ENCODE peak calls at places on chromosomes 4 and X, in six cellular contexts. G is cardiac muscle cell; W is effector memory CD8-positive, alpha-beta T cell; N is endothelial cell; B is GM10248; Q is NCI-H2081. R is an unnamed sample.

GRCh38 chrX:129996120-129996519 is 13.7 kb downstream of the BCORL1 start:
- DNase-seq in G (no peak), W (no peak), N (no peak), B (no peak), Q (no peak), R (no peak)

GRCh38 chr4:26223160-26223559 is 97.7 kb upstream of the RBPJ start:
- DNase-seq in G (no peak), W (no peak), N (no peak), B (no peak), Q (no peak), R (no peak)

GRCh38 chr4:39025552-39026085 is 6.6 kb downstream of the TMEM156 start:
- DNase-seq in G (no peak), W (no peak), N (no peak), B (no peak), Q (no peak), R (no peak)

GRCh38 chr4:107877361-107877760 is 52.6 kb downstream of the SGMS2 start:
- DNase-seq in G (no peak), W (no peak), N (no peak), B (no peak), Q (no peak), R (no peak)

GRCh38 chr4:68651932-68652331 is 18.5 kb downstream of the UGT2B15 start:
- DNase-seq in G (no peak), W (no peak), N (no peak), B (no peak), Q (no peak), R (no peak)

GRCh38 chrX:42495139-42495538 is 282.8 kb downstream of the PPP1R2C start:
- DNase-seq in G (no peak), W (peak; percentile 5), N (no peak), B (no peak), Q (peak; percentile 69), R (no peak)

GRCh38 chr4:53119685-53120084 is 246.2 kb downstream of the SCFD2 start:
- DNase-seq in G (peak; percentile 65), W (no peak), N (no peak), B (no peak), Q (no peak), R (no peak)

GRCh38 chrX:112008724-112009123 is 73.9 kb downstream of the TRPC5 start:
- DNase-seq in G (no peak), W (no peak), N (no peak), B (no peak), Q (no peak), R (no peak)

GRCh38 chr4:1821679-1822567 is 28.8 kb downstream of the FGFR3 start:
- DNase-seq in G (no peak), W (no peak), N (no peak), B (no peak), Q (no peak), R (no peak)

GRCh38 chrX:136219893-136220292 is 31.3 kb downstream of the MAP7D3 start:
- DNase-seq in G (no peak), W (no peak), N (no peak), B (no peak), Q (no peak), R (no peak)

GRCh38 chr4:92969650-92970370 is 666.0 kb downstream of the GRID2 start:
- DNase-seq in G (no peak), W (no peak), N (no peak), B (no peak), Q (no peak), R (no peak)

GRCh38 chr4:99403380-99404194 is 31.6 kb downstream of the ADH7 start:
- DNase-seq in G (no peak), W (no peak), N (no peak), B (peak; percentile 28), Q (no peak), R (no peak)

GRCh38 chr4:162116085-162116784 is 47.6 kb downstream of the FSTL5 start:
- DNase-seq in G (no peak), W (no peak), N (no peak), B (no peak), Q (no peak), R (no peak)

GRCh38 chrX:41563881-41564280 is 116.7 kb downstream of the NYX start:
- DNase-seq in G (no peak), W (no peak), N (no peak), B (no peak), Q (no peak), R (no peak)

GRCh38 chr4:87506974-87507701 is 22.0 kb downstream of the SPARCL1 start:
- DNase-seq in G (no peak), W (no peak), N (no peak), B (no peak), Q (no peak), R (no peak)

GRCh38 chr4:149534779-149535178 is 280.9 kb downstream of the IQCM start:
- DNase-seq in G (no peak), W (no peak), N (no peak), B (no peak), Q (no peak), R (no peak)

GRCh38 chr4:81030617-81031388 is at the start of gene BMP3:
- DNase-seq in G (peak; percentile 50), W (no peak), N (peak; percentile 43), B (no peak), Q (peak; percentile 20), R (no peak)

R was measured in SK-N-SH.